ENCODE peak calls at places on chromosomes 4 and X, in eight cellular contexts. R is esophagus muscularis mucosa; Y is fibroblast of lung; H is Jurkat, Clone E6-1; F is iPS-NIHi11; Z is A172; J is neural progenitor cell; C is T follicular helper cell. X is an unnamed sample.

GRCh38 chr4:79295076-79295475 is 30.8 kb downstream of the NAA11 start:
- DNase-seq in Y (no peak), Z (no peak), F (no peak), J (no peak), C (no peak), H (no peak), R (no peak), X (no peak)

GRCh38 chr4:148288448-148288847 is 153.8 kb downstream of the NR3C2 start:
- DNase-seq in F (no peak), Z (no peak), J (no peak), H (no peak), R (no peak), C (no peak), Y (no peak), X (no peak)

GRCh38 chr4:84965558-84966381 is 720 bp downstream of the WDFY3 start:
- DNase-seq in Y (peak; percentile 47), Z (peak; percentile 18), F (peak; percentile 83), R (no peak), J (peak; percentile 83), C (no peak), H (no peak), X (peak; percentile 73)

GRCh38 chr4:74230902-74231499 is 73.1 kb downstream of the MTHFD2L start:
- DNase-seq in Z (peak; percentile 73), F (no peak), R (no peak), Y (peak; percentile 58), J (no peak), C (no peak), H (no peak), X (no peak)

GRCh38 chrX:357693-358471 is 28.8 kb downstream of the PPP2R3B start:
- DNase-seq in Y (peak; percentile 74), J (no peak), Z (peak; percentile 91), F (no peak), C (peak; percentile 18), H (peak; percentile 83), R (no peak), X (no peak)

GRCh38 chrX:110852180-110852579 is 56.6 kb upstream of the CHRDL1 start:
- DNase-seq in Y (peak; percentile 4), J (peak; percentile 40), Z (no peak), R (no peak), C (no peak), F (peak; percentile 16), H (no peak), X (no peak)

GRCh38 chrX:153885968-153886903 is at the start of gene L1CAM:
- DNase-seq in H (no peak), Z (no peak), R (no peak), J (peak; percentile 64), C (no peak), F (peak; percentile 56), Y (no peak), X (peak; percentile 54)

GRCh38 chrX:2502668-2503519 is 2.1 kb upstream of the DHRSX start:
- DNase-seq in F (no peak), J (no peak), C (no peak), Y (no peak), R (no peak), H (no peak), Z (peak; percentile 35), X (no peak)

GRCh38 chrX:82748901-82749505 is 759.1 kb upstream of the POU3F4 start:
- DNase-seq in R (no peak), Z (peak; percentile 5), H (no peak), C (no peak), F (no peak), J (no peak), Y (peak; percentile 30), X (no peak)

GRCh38 chr4:185811509-185812364 is at the start of gene SORBS2:
- DNase-seq in H (peak; percentile 47), Y (peak; percentile 83), C (no peak), F (peak; percentile 75), R (no peak), Z (peak; percentile 5), J (peak; percentile 69), X (peak; percentile 47)

GRCh38 chr4:178296669-178297068 is 854.4 kb upstream of the AGA start:
- DNase-seq in J (peak; percentile 20), F (peak; percentile 17), Y (no peak), Z (peak; percentile 13), R (no peak), H (no peak), C (no peak), X (no peak)

GRCh38 chr4:112626228-112626627 is 10.5 kb downstream of the ZGRF1 start:
- DNase-seq in Z (no peak), F (no peak), C (no peak), Y (no peak), J (no peak), H (no peak), R (no peak), X (no peak)

GRCh38 chrX:2427147-2427546 is 73.6 kb downstream of the DHRSX start:
- DNase-seq in C (no peak), Y (no peak), F (no peak), Z (no peak), R (no peak), H (no peak), J (no peak), X (no peak)

GRCh38 chr4:85812776-85813175 is 337.8 kb downstream of the ARHGAP24 start:
- DNase-seq in H (no peak), Z (no peak), F (no peak), C (no peak), Y (peak; percentile 62), J (no peak), R (no peak), X (no peak)

GRCh38 chrX:100964362-100964761 is 5.1 kb upstream of the ARL13A start:
- DNase-seq in H (no peak), F (no peak), Y (no peak), R (no peak), J (no peak), C (no peak), Z (no peak), X (no peak)

GRCh38 chr4:19455196-19455595 is 796.5 kb upstream of the SLIT2 start:
- DNase-seq in H (no peak), Z (peak; percentile 13), R (no peak), J (no peak), C (no peak), Y (no peak), F (no peak), X (no peak)

GRCh38 chr4:56038763-56039162 is 90.0 kb downstream of the CEP135 start:
- DNase-seq in H (no peak), Z (no peak), F (no peak), J (no peak), C (no peak), Y (no peak), R (no peak), X (no peak)

GRCh38 chr4:144718958-144719512 is 73.1 kb downstream of the HHIP start:
- DNase-seq in H (no peak), Z (no peak), F (no peak), R (no peak), C (no peak), J (no peak), Y (no peak), X (no peak)

GRCh38 chr4:165234766-165235165 is 27.4 kb downstream of the KLHL2 start:
- DNase-seq in R (no peak), F (no peak), C (no peak), H (no peak), Y (no peak), J (no peak), Z (no peak), X (no peak)

X was measured in frontal cortex.